ENCODE peak calls at places on chromosome 21, in ten cellular contexts. V is NCI-H1694 treated with DMSO at 0.1 percent for 48 hours; R is prostate gland; T is stimulated activated CD4-positive, alpha-beta T cell treated with anti-CD3 and anti-CD28 coated beads, Interleukin-2, amount 100 ng/mL, for 24 hours; E is activated T-cell treated with anti-CD3 and anti-CD28 coated beads for 1 hour; Z is cardiac muscle cell; U is T-helper 1 cell; Q is A172; S is heart left ventricle; C is fibroblast of lung. O is an unnamed sample.

GRCh38 chr21:34534522-34534921 is 22.5 kb upstream of the KCNE1 start:
- DNase-seq in U (no peak), S (no peak), R (no peak), V (no peak), C (peak), T (no peak), E (no peak), Z (no peak), Q (peak), O (no peak)

GRCh38 chr21:37041706-37042271 is 31.1 kb downstream of the PIGP start:
- DNase-seq in V (no peak), U (no peak), C (no peak), S (no peak), R (no peak), E (no peak), T (no peak), Z (no peak), Q (no peak), O (no peak)

GRCh38 chr21:26795866-26796329 is 49.3 kb downstream of the ADAMTS1 start:
- DNase-seq in Q (peak), E (no peak), R (peak), S (peak), Z (no peak), C (peak), T (no peak), V (no peak), U (no peak), O (no peak)

GRCh38 chr21:36237441-36237840 is 80.8 kb downstream of the DOP1B start:
- DNase-seq in U (no peak), E (no peak), T (no peak), Z (no peak), Q (no peak), R (no peak), V (no peak), C (no peak), S (no peak), O (no peak)

GRCh38 chr21:16536661-16537359 is 807.0 kb downstream of the USP25 start:
- DNase-seq in V (no peak), Z (no peak), Q (peak), U (no peak), C (peak), T (no peak), E (no peak), R (no peak), S (no peak), O (no peak)

GRCh38 chr21:42733037-42733632 is 79.7 kb downstream of the PDE9A start:
- DNase-seq in R (no peak), Z (no peak), T (no peak), C (peak), U (no peak), S (no peak), V (no peak), E (no peak), Q (no peak), O (no peak)

GRCh38 chr21:36704958-36705678 is 6.2 kb downstream of the SIM2 start:
- DNase-seq in E (no peak), R (no peak), Q (no peak), C (no peak), S (no peak), U (no peak), V (no peak), T (no peak), Z (no peak), O (no peak)

GRCh38 chr21:34822957-34823356 is 154.2 kb downstream of the CLIC6 start:
- DNase-seq in V (no peak), Z (no peak), R (no peak), E (no peak), Q (peak), T (no peak), C (peak), S (no peak), U (no peak), O (no peak)

GRCh38 chr21:24205317-24205716 is 1402.0 kb downstream of the MRPL39 start:
- DNase-seq in R (no peak), V (no peak), U (no peak), S (no peak), Z (no peak), E (no peak), C (no peak), Q (no peak), T (no peak), O (no peak)

GRCh38 chr21:45266518-45267389 is 20.9 kb downstream of the POFUT2 start:
- DNase-seq in T (peak), U (no peak), C (peak), Z (no peak), Q (no peak), R (no peak), V (no peak), E (no peak), S (no peak), O (no peak)

GRCh38 chr21:31660134-31660565 is 657 bp downstream of the SOD1 start:
- DNase-seq in V (no peak), S (peak), Z (peak), E (peak), U (no peak), Q (no peak), C (no peak), R (peak), T (peak), O (no peak)

O was measured in T-helper 9 cell.